ENCODE peak calls at places on chromosome 1, in four cellular contexts. Q, F, S and D are unnamed samples.

GRCh38 chr1:150925080-150925479 is 1.1 kb upstream of the SETDB1 start:
- DNase-seq in S (no peak), Q (no peak), F (no peak), D (no peak)

GRCh38 chr1:19311503-19311930 is 427 bp downstream of the AKR7A2 start:
- DNase-seq in S (peak; percentile 75), F (no peak), Q (peak; percentile 15), D (no peak)

GRCh38 chr1:171566467-171566866 is 55.6 kb upstream of the MYOCOS start:
- DNase-seq in Q (no peak), F (no peak), S (no peak), D (peak; percentile 7)

GRCh38 chr1:9186082-9186859 is 48.3 kb upstream of the H6PD start:
- DNase-seq in Q (no peak), S (no peak), F (no peak), D (no peak)

GRCh38 chr1:10033359-10033845 is 644 bp downstream of the UBE4B start:
- DNase-seq in Q (no peak), S (peak; percentile 62), F (peak; percentile 16), D (no peak)

GRCh38 chr1:172450524-172450885 is 6.6 kb upstream of the PIGC start:
- DNase-seq in F (no peak), Q (no peak), S (no peak), D (no peak)

GRCh38 chr1:109619655-109620395 is at the start of gene AMPD2:
- DNase-seq in Q (peak; percentile 74), S (peak; percentile 90), F (peak; percentile 74), D (peak; percentile 44)

GRCh38 chr1:48414264-48414663 is 57.7 kb downstream of the SPATA6 start:
- DNase-seq in Q (no peak), S (no peak), F (no peak), D (no peak)

GRCh38 chr1:10569531-10569930 is 94.8 kb downstream of the PEX14 start:
- DNase-seq in F (no peak), Q (no peak), S (no peak), D (no peak)

GRCh38 chr1:3779265-3779911 is 6.8 kb downstream of the SMIM1 start:
- DNase-seq in Q (no peak), S (no peak), F (no peak), D (no peak)

GRCh38 chr1:39988618-39989343 is 33.8 kb downstream of the MFSD2A start:
- DNase-seq in F (no peak), S (no peak), Q (no peak), D (no peak)

GRCh38 chr1:9426291-9426711 is 113.0 kb upstream of the SLC25A33 start:
- DNase-seq in F (peak; percentile 87), S (no peak), Q (peak; percentile 73), D (peak; percentile 98)

GRCh38 chr1:1204998-1205768 is 1.2 kb downstream of the TNFRSF18 start:
- DNase-seq in F (no peak), Q (no peak), S (no peak), D (no peak)

GRCh38 chr1:91645031-91645430 is 144.4 kb downstream of the CDC7 start:
- DNase-seq in F (no peak), Q (no peak), S (no peak), D (no peak)

GRCh38 chr1:247430430-247430829 is 14.5 kb downstream of the NLRP3 start:
- DNase-seq in S (no peak), F (no peak), Q (no peak), D (no peak)

GRCh38 chr1:224873645-224874369 is 55.7 kb upstream of the DNAH14 start:
- DNase-seq in S (no peak), Q (no peak), F (no peak), D (no peak)

GRCh38 chr1:44631647-44632510 is 42.4 kb downstream of the TMEM53 start:
- DNase-seq in F (peak; percentile 56), S (peak; percentile 95), Q (peak; percentile 84), D (peak; percentile 86)

GRCh38 chr1:116380499-116381316 is 7.7 kb downstream of the ATP1A1 start:
- DNase-seq in F (no peak), Q (no peak), S (no peak), D (no peak)

GRCh38 chr1:179298952-179299351 is 5.4 kb downstream of the SOAT1 start:
- DNase-seq in F (no peak), S (no peak), Q (peak; percentile 15), D (no peak)

GRCh38 chr1:78126506-78126905 is 80.7 kb downstream of the GIPC2 start:
- DNase-seq in S (no peak), F (no peak), Q (no peak), D (no peak)

GRCh38 chr1:149995927-149996326 is 14.6 kb downstream of the OTUD7B start:
- DNase-seq in S (no peak), F (no peak), Q (no peak), D (no peak)

GRCh38 chr1:46449223-46450159 is 40.1 kb upstream of the DMBX1 start:
- DNase-seq in F (no peak), S (no peak), Q (no peak), D (no peak)

GRCh38 chr1:203663820-203664219 is 37.2 kb downstream of the ATP2B4 start:
- DNase-seq in S (no peak), Q (no peak), F (no peak), D (no peak)

GRCh38 chr1:6831368-6831767 is 46.1 kb downstream of the CAMTA1 start:
- DNase-seq in S (no peak), F (no peak), Q (no peak), D (no peak)